ENCODE peak calls at places on chromosomes 1 and 21, in nine cellular contexts. W, Y, L, E, O, T, N, S and J are unnamed samples. For H3K4me1, the result is how much of the 10 kb centered on the place peaks cover.

GRCh38 chr1:207713529-207713928 is 38.3 kb upstream of the CD46 start:
- DNase-seq in O (no peak), Y (no peak), E (no peak), N (no peak), S (peak), T (no peak), L (no peak), W (no peak), J (peak)

GRCh38 chr1:203520315-203520714 is 26.4 kb downstream of the OPTC start:
- DNase-seq in T (no peak), S (no peak), N (no peak), E (no peak), L (no peak), Y (no peak), O (peak), W (no peak), J (no peak)

GRCh38 chr1:23369335-23370013 is at the start of gene ZNF436:
- DNase-seq in L (peak), Y (peak), S (peak), O (no peak), N (peak), T (peak), W (peak), E (peak), J (peak)

GRCh38 chr1:21907079-21907418 is 30.1 kb downstream of the HSPG2 start:
- DNase-seq in E (no peak), Y (no peak), O (no peak), N (no peak), S (no peak), L (no peak), W (no peak), T (no peak), J (no peak)

GRCh38 chr1:196690582-196690981 is 38.7 kb downstream of the CFH start:
- DNase-seq in T (no peak), E (no peak), Y (no peak), N (no peak), O (no peak), W (no peak), S (no peak), L (no peak), J (no peak)

GRCh38 chr1:11797525-11798216 is 8.1 kb downstream of the MTHFR start:
- DNase-seq in Y (no peak), L (peak), E (no peak), T (peak), S (no peak), W (no peak), O (no peak), N (peak), J (no peak)

GRCh38 chr1:82783025-82783424 is 982.3 kb downstream of the ADGRL2 start:
- DNase-seq in L (no peak), S (no peak), E (no peak), O (no peak), W (no peak), T (no peak), Y (no peak), N (no peak), J (no peak)

GRCh38 chr1:26410706-26411623 is at the start of gene LIN28A:
- DNase-seq in E (no peak), L (no peak), W (no peak), T (peak), O (no peak), S (peak), Y (no peak), N (no peak), J (no peak)

GRCh38 chr21:42137191-42137913 is 66.2 kb downstream of the UMODL1 start:
- DNase-seq in S (peak), E (no peak), N (no peak), L (no peak), Y (no peak), W (no peak), T (no peak), O (no peak), J (no peak)

GRCh38 chr21:27132270-27132669 is 165.4 kb upstream of the ADAMTS5 start:
- DNase-seq in W (no peak), O (no peak), T (no peak), N (no peak), S (no peak), E (no peak), L (no peak), Y (no peak), J (no peak)

GRCh38 chr1:96498744-96499143 is 222.8 kb upstream of the PTBP2 start:
- DNase-seq in O (no peak), Y (no peak), T (no peak), E (no peak), S (no peak), N (no peak), W (no peak), L (no peak), J (no peak)

GRCh38 chr1:89759036-89759435 is 61.8 kb upstream of the LRRC8D start:
- DNase-seq in L (no peak), W (no peak), O (no peak), E (no peak), T (no peak), Y (no peak), N (no peak), S (no peak), J (no peak)

GRCh38 chr1:217498209-217498608 is 132.7 kb downstream of the GPATCH2 start:
- DNase-seq in E (no peak), W (no peak), L (no peak), O (no peak), N (no peak), Y (no peak), T (no peak), S (no peak), J (no peak)

GRCh38 chr1:17365271-17365670 is 6.7 kb upstream of the PADI6 start:
- DNase-seq in E (no peak), N (no peak), Y (no peak), O (no peak), T (no peak), S (no peak), L (no peak), W (no peak), J (no peak)

GRCh38 chr1:232950919-232951579 is 638 bp downstream of the NTPCR start:
- DNase-seq in T (no peak), O (peak), W (peak), N (no peak), L (no peak), Y (no peak), S (no peak), E (no peak), J (peak)

GRCh38 chr21:17987328-17987727 is 168.2 kb upstream of the C21orf91 start:
- DNase-seq in W (no peak), N (no peak), T (no peak), E (no peak), S (no peak), L (no peak), Y (no peak), O (no peak), J (no peak)

GRCh38 chr1:3898994-3899775 is 887 bp downstream of the C1orf174 start:
- DNase-seq in S (no peak), Y (no peak), L (no peak), O (no peak), E (no peak), N (no peak), W (no peak), T (peak), J (no peak)

GRCh38 chr1:3790501-3790923 is 5.8 kb downstream of the LRRC47 start:
- DNase-seq in O (no peak), N (no peak), L (no peak), W (no peak), E (no peak), S (peak), T (no peak), Y (no peak), J (no peak)

GRCh38 chr1:183761871-183762270 is 43.0 kb upstream of the RGL1 start:
- DNase-seq in Y (no peak), T (no peak), S (no peak), O (no peak), N (no peak), E (no peak), W (no peak), L (no peak), J (no peak)

GRCh38 chr1:71232786-71233185 is 152.0 kb upstream of the ZRANB2 start:
- DNase-seq in E (no peak), T (no peak), N (no peak), W (no peak), O (no peak), S (no peak), L (no peak), Y (no peak), J (no peak)

GRCh38 chr1:30452925-30453324 is 270.5 kb downstream of the MATN1 start:
- DNase-seq in O (no peak), S (no peak), W (peak), T (peak), L (no peak), E (no peak), N (no peak), Y (no peak), J (no peak)

GRCh38 chr21:14403681-14404318 is 20.9 kb upstream of the HSPA13 start:
- DNase-seq in T (no peak), O (no peak), Y (no peak), E (no peak), S (no peak), N (no peak), W (no peak), L (no peak), J (no peak)

GRCh38 chr21:36217711-36218110 is 61.1 kb downstream of the DOP1B start:
- DNase-seq in O (no peak), L (no peak), S (no peak), E (no peak), N (no peak), T (no peak), W (no peak), Y (no peak), J (no peak)

GRCh38 chr1:43537423-43538142 is 6.9 kb downstream of the PTPRF start:
- DNase-seq in Y (peak), N (no peak), W (no peak), S (peak), E (peak), L (no peak), O (peak), T (no peak), J (no peak)

GRCh38 chr21:16708431-16708830 is 804.4 kb upstream of the CXADR start:
- DNase-seq in E (no peak), Y (no peak), W (no peak), S (no peak), T (no peak), N (no peak), O (no peak), L (no peak), J (no peak)

GRCh38 chr1:82161651-82162238 is 361.0 kb downstream of the ADGRL2 start:
- DNase-seq in W (no peak), T (no peak), L (no peak), N (no peak), S (no peak), O (no peak), E (no peak), Y (no peak), J (no peak)

GRCh38 chr21:34363733-34364132 is at the start of gene KCNE2:
- DNase-seq in S (no peak), W (no peak), L (no peak), T (no peak), E (peak), N (no peak), O (no peak), Y (no peak), J (no peak)

GRCh38 chr1:22452401-22452963 is 831 bp downstream of the ZBTB40 start:
- DNase-seq in W (no peak), E (no peak), O (no peak), S (no peak), N (peak), Y (no peak), L (no peak), T (no peak), J (peak)

GRCh38 chr1:192892934-192893333 is 84.1 kb downstream of the RGS2 start:
- DNase-seq in T (no peak), L (no peak), O (no peak), S (no peak), E (no peak), W (no peak), Y (no peak), N (no peak), J (no peak)

GRCh38 chr1:40315239-40315794 is 1.8 kb downstream of the COL9A2 start:
- DNase-seq in W (peak), L (peak), S (peak), N (peak), T (peak), O (no peak), E (peak), Y (peak), J (peak)

GRCh38 chr1:154696001-154696400 is 88.0 kb upstream of the ADAR start:
- DNase-seq in W (no peak), E (no peak), N (no peak), Y (no peak), S (no peak), O (no peak), T (no peak), L (no peak), J (no peak)

GRCh38 chr1:172498858-172499257 is 34.1 kb upstream of the SUCO start:
- DNase-seq in T (no peak), Y (no peak), W (no peak), O (no peak), E (no peak), N (no peak), L (no peak), S (no peak), J (no peak)

GRCh38 chr1:54335396-54336056 is 70.7 kb downstream of the SSBP3 start:
- DNase-seq in W (no peak), Y (peak), E (peak), O (no peak), T (peak), N (peak), L (peak), S (no peak), J (no peak)

DNA sequence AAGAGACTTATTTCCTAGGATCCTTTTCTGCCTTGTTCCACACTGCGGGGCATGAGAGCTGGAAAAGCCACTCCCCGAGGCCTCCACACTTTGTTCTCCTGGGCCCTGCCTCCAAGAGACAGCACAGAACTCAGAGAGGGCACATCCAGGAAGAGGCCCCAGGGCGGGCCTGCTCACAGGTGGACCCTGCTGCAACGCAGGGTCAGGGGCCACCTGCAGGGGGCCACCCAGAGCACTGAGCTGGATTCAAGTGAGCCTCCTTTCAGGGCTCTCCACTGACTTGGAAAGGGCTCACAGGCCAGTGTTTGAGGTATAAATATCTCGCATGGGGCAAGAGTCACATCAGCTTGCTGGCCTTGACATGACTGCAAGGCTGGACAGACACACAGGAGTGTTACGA is 4.8 kb downstream of the RGS16 start:
- DNase-seq in N (no peak), O (no peak), L (no peak), T (no peak), E (no peak), S (no peak), Y (no peak), W (no peak), J (no peak)
- TF ChIP-seq CTCF in N (peak), O (peak), L (no peak), T (no peak), E (no peak), S (no peak), Y (peak), W (no peak), J (peak)

GRCh38 chr1:231533240-231533639 is 4.8 kb downstream of the TSNAX start:
- DNase-seq in T (no peak), W (no peak), O (no peak), N (no peak), E (no peak), S (no peak), L (no peak), Y (no peak), J (no peak)
- H3K4me1 ChIP-seq in T (half or more), W (under half), O (under half), N (under half), E (under half), S (under half), L (half or more), Y (under half), J (under half)

DNA sequence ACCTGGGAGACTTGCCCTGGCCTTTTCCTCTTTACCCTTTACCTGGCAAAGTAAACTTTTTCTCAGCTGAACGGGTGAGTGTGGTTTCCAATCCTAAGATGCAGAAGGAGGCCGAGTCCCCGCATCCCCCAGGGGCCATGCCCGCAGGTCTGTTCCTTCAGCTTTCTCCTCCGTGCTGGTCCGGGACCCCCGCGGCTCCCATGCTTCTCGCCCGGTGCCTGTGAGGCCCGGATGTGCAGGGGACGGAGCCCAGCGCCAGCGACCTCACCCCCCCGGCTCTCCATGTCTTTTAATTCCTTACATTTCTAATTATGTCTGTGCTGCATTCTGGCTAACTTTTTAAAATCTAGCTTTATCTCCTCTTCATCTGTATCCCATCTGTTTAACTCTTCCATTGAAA is 21.5 kb upstream of the SCYL3 start:
- DNase-seq in T (no peak), S (peak), E (no peak), Y (no peak), W (no peak), O (no peak), N (no peak), L (no peak), J (no peak)
- H3K27ac ChIP-seq in T (no peak), S (no peak), E (no peak), Y (no peak), W (no peak), O (no peak), N (no peak), L (no peak), J (no peak)

GRCh38 chr1:39183503-39184353 is 20.8 kb upstream of the MACF1 start:
- DNase-seq in N (peak), O (peak), E (peak), S (no peak), L (no peak), T (no peak), Y (peak), W (peak), J (peak)
- TF ChIP-seq CTCF in N (peak), O (peak), E (peak), S (peak), L (peak), T (peak), Y (peak), W (peak), J (peak)

GRCh38 chr1:205441318-205441633 is 14.6 kb downstream of the BLACAT1 start:
- DNase-seq in Y (no peak), S (no peak), L (no peak), N (no peak), O (peak), E (no peak), T (no peak), W (no peak), J (no peak)
- H3K4me1 ChIP-seq in Y (half or more), S (under half), L (under half), N (under half), O (under half), E (under half), T (under half), W (under half), J (under half)

GRCh38 chr1:19974822-19975416 is 4.5 kb downstream of the PLA2G2A start:
- DNase-seq in S (no peak), W (no peak), N (peak), E (peak), T (peak), O (peak), Y (no peak), L (no peak), J (no peak)

GRCh38 chr1:19979494-19979977 is at the start of gene PLA2G2A:
- DNase-seq in Y (no peak), N (no peak), W (no peak), L (peak), S (no peak), O (no peak), E (no peak), T (peak), J (no peak)

GRCh38 chr1:19978143-19978542 is 1.3 kb downstream of the PLA2G2A start:
- DNase-seq in T (no peak), E (no peak), S (no peak), N (no peak), L (no peak), O (no peak), Y (no peak), W (no peak), J (no peak)

GRCh38 chr1:19976317-19977003 is 3.0 kb downstream of the PLA2G2A start:
- DNase-seq in L (no peak), W (no peak), O (no peak), Y (no peak), S (no peak), E (no peak), N (no peak), T (no peak), J (peak)

DNA sequence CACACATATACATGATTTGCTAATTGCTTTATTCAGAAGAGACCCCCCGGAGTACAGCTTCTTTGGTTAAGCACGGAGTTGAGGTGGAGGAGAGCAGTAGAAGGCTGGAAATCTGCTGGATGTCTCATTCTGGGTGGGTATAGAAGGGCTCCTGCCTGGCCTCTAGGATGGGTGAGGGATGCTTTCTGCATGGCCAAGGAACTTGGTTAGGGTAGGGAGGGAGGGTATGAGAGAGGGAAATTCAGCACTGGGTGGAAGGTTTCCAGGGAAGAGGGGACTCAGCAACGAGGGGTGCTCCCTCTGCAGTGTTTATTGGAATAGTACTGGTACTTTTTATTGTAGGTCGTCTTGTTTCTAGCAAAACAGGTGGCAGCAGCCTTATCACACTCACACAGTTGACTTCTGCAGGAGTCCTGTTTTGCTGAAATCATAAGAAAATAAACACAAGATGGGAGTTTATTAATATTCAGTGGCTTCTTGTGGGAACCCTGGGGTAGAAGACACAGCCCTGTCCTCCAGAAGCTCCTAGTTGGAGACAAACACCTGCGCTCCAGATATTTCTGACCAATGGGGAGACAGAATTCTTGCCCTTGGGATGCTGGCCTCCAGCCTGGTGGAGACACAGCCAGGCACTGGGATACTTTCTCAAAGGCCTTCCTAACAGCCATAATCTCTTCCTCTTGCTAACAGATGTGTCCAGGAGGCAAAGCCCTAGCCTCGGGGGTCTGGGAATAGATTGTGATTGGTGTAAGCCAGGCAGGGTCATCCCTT is 3.8 kb downstream of the PLA2G2A start:
- DNase-seq in W (no peak), N (no peak), O (no peak), E (no peak), L (no peak), Y (no peak), T (no peak), S (no peak), J (no peak)
- H3K27ac ChIP-seq in W (no peak), N (no peak), O (no peak), E (no peak), L (no peak), Y (no peak), T (no peak), S (no peak), J (no peak)